ENCODE peak calls at places on chromosomes 16 and 17, in four cellular contexts. I is AG08396, S is nucleus accumbens, K is NCI-H1417. N is an unnamed sample.

GRCh38 chr17:17944253-17944652 is 27.9 kb downstream of the TOM1L2 start:
- DNase-seq in I (no peak), S (no peak), K (no peak), N (no peak)

GRCh38 chr17:38898812-38899348 is 26.5 kb upstream of the LASP1NB start:
- DNase-seq in S (no peak), K (no peak), I (no peak), N (no peak)

GRCh38 chr16:57537596-57538234 is 1.3 kb upstream of the CCDC102A start:
- DNase-seq in K (no peak), I (no peak), S (no peak), N (no peak)

GRCh38 chr17:78798695-78799559 is 16.9 kb upstream of the CYTH1 start:
- DNase-seq in I (no peak), S (peak; percentile 11), K (peak; percentile 2), N (no peak)

GRCh38 chr16:57623251-57624043 is 5.0 kb upstream of the ADGRG1 start:
- DNase-seq in I (no peak), K (peak; percentile 29), S (peak; percentile 85), N (no peak)

GRCh38 chr17:34146440-34147043 is 108.5 kb upstream of the CCL2 start:
- DNase-seq in K (peak; percentile 85), I (peak; percentile 12), S (peak; percentile 3), N (no peak)

GRCh38 chr16:55277536-55277935 is 46.5 kb upstream of the IRX6 start:
- DNase-seq in S (no peak), I (no peak), K (no peak), N (no peak)

GRCh38 chr17:65638221-65638940 is 76.9 kb upstream of the AXIN2 start:
- DNase-seq in K (peak; percentile 51), I (peak; percentile 49), S (no peak), N (no peak)

GRCh38 chr17:50051606-50052005 is 4.3 kb upstream of the ITGA3 start:
- DNase-seq in I (no peak), K (no peak), S (no peak), N (no peak)

GRCh38 chr16:3511286-3512180 is 10.7 kb downstream of the CLUAP1 start:
- DNase-seq in K (no peak), S (no peak), I (no peak), N (no peak)

GRCh38 chr16:86462334-86463084 is 47.8 kb upstream of the FOXF1 start:
- DNase-seq in K (no peak), S (no peak), I (peak; percentile 77), N (no peak)

GRCh38 chr16:54080524-54081008 is 206.0 kb downstream of the IRX3 start:
- DNase-seq in K (no peak), I (peak; percentile 51), S (no peak), N (peak; percentile 80)

GRCh38 chr17:11598274-11599221 is at the start of gene DNAH9:
- DNase-seq in K (peak; percentile 30), S (peak; percentile 87), I (peak; percentile 33), N (no peak)

GRCh38 chr17:81294512-81295030 is 536 bp downstream of the SLC38A10 start:
- DNase-seq in I (peak; percentile 78), K (no peak), S (no peak), N (no peak)

N was measured in amniotic stem cell.